ENCODE peak calls at places on chromosomes 16 and 17, in seven cellular contexts. B is dorsolateral prefrontal cortex; E is activated CD8-positive, alpha-beta memory T cell treated with anti-CD3 and anti-CD28 coated beads for 1 hour; T is OCI-LY7; U is GM10248; X is GM23248; N is NCI-H1930. A is an unnamed sample.

GRCh38 chr17:18992454-18993130 is 12.0 kb downstream of the FAM83G start:
- DNase-seq in B (no peak), E (peak), T (peak), U (peak), X (no peak), N (no peak), A (peak)

GRCh38 chr17:19386974-19387920 is at the start of gene MFAP4:
- DNase-seq in B (no peak), E (no peak), T (no peak), U (no peak), X (peak), N (no peak), A (no peak)

GRCh38 chr17:7632492-7632894 is 2.6 kb downstream of the SHBG start:
- DNase-seq in B (no peak), E (no peak), T (peak), U (peak), X (peak), N (no peak), A (peak)

GRCh38 chr16:49664221-49665215 is 191.4 kb downstream of the ZNF423 start:
- DNase-seq in B (no peak), E (no peak), T (no peak), U (no peak), X (peak), N (no peak), A (no peak)

GRCh38 chr16:67862623-67863583 is 9.9 kb upstream of the EDC4 start:
- DNase-seq in B (peak), E (no peak), T (no peak), U (no peak), X (peak), N (no peak), A (no peak)

GRCh38 chr16:63998-64913 is 8.2 kb downstream of the RHBDF1 start:
- DNase-seq in B (no peak), E (no peak), T (no peak), U (no peak), X (no peak), N (no peak), A (no peak)

GRCh38 chr17:50426814-50427787 is 1.1 kb downstream of the ACSF2 start:
- DNase-seq in B (no peak), E (no peak), T (peak), U (peak), X (peak), N (no peak), A (peak)

GRCh38 chr17:65629234-65629690 is 67.8 kb upstream of the AXIN2 start:
- DNase-seq in B (no peak), E (no peak), T (no peak), U (no peak), X (no peak), N (peak), A (no peak)

GRCh38 chr17:64411999-64412771 is 21.5 kb upstream of the PECAM1 start:
- DNase-seq in B (peak), E (no peak), T (peak), U (no peak), X (peak), N (peak), A (peak)

GRCh38 chr16:57759541-57760356 is 24.2 kb downstream of the KATNB1 start:
- DNase-seq in B (no peak), E (no peak), T (no peak), U (no peak), X (no peak), N (no peak), A (no peak)

GRCh38 chr16:86771506-86772230 is 193.3 kb downstream of the FOXL1 start:
- DNase-seq in B (no peak), E (no peak), T (no peak), U (no peak), X (no peak), N (no peak), A (no peak)

GRCh38 chr17:68861602-68862001 is 93.6 kb downstream of the ABCA8 start:
- DNase-seq in B (no peak), E (no peak), T (no peak), U (no peak), X (no peak), N (no peak), A (no peak)

GRCh38 chr16:65226077-65226476 is 104.2 kb upstream of the CDH11 start:
- DNase-seq in B (no peak), E (no peak), T (no peak), U (no peak), X (no peak), N (no peak), A (no peak)

GRCh38 chr16:16143038-16143763 is 80.1 kb downstream of the ABCC6 start:
- DNase-seq in B (no peak), E (no peak), T (peak), U (no peak), X (peak), N (no peak), A (peak)

GRCh38 chr17:4858880-4859260 is 25.7 kb downstream of the MINK1 start:
- DNase-seq in B (peak), E (no peak), T (no peak), U (no peak), X (peak), N (no peak), A (no peak)

GRCh38 chr16:2926660-2927646 is 15.2 kb downstream of the FLYWCH1 start:
- DNase-seq in B (peak), E (peak), T (peak), U (peak), X (peak), N (peak), A (peak)

GRCh38 chr17:76867578-76868175 is 527 bp upstream of the MGAT5B start:
- DNase-seq in B (peak), E (no peak), T (peak), U (no peak), X (peak), N (no peak), A (no peak)

A was measured in germinal center.